ENCODE peak calls at places on chromosomes 6 and 20, in ten cellular contexts. One of them, this sample, is unnamed.

GRCh38 chr6:155091756-155092155 is 96.6 kb downstream of the TIAM2 start:
- DNase-seq in HL-60: no peak
- DNase-seq in foreskin fibroblast: no peak
- DNase-seq in breast epithelium: no peak
- DNase-seq in epithelial cell of esophagus: no peak
- DNase-seq in A549: no peak
- DNase-seq in psoas muscle: no peak
- DNase-seq in heart right ventricle: no peak
- DNase-seq in fibroblast of mammary gland: no peak
- DNase-seq in GM12865: no peak
- DNase-seq in this sample: no peak

GRCh38 chr20:1185781-1186334 is 1.1 kb upstream of the TMEM74B start:
- DNase-seq in HL-60: peak; percentile 50
- DNase-seq in foreskin fibroblast: peak; percentile 21
- DNase-seq in breast epithelium: no peak
- DNase-seq in epithelial cell of esophagus: peak; percentile 61
- DNase-seq in A549: peak; percentile 81
- DNase-seq in psoas muscle: no peak
- DNase-seq in heart right ventricle: peak; percentile 59
- DNase-seq in fibroblast of mammary gland: peak; percentile 41
- DNase-seq in GM12865: peak; percentile 57
- DNase-seq in this sample: peak; percentile 52

GRCh38 chr6:87366899-87367298 is 22.3 kb downstream of the C6orf163 start:
- DNase-seq in HL-60: no peak
- DNase-seq in foreskin fibroblast: no peak
- DNase-seq in breast epithelium: no peak
- DNase-seq in epithelial cell of esophagus: no peak
- DNase-seq in A549: no peak
- DNase-seq in psoas muscle: no peak
- DNase-seq in heart right ventricle: no peak
- DNase-seq in fibroblast of mammary gland: no peak
- DNase-seq in GM12865: peak; percentile 7
- DNase-seq in this sample: no peak

GRCh38 chr6:170290306-170291128 is at the start of gene DLL1:
- DNase-seq in HL-60: peak; percentile 12
- DNase-seq in foreskin fibroblast: peak; percentile 51
- DNase-seq in breast epithelium: peak; percentile 39
- DNase-seq in epithelial cell of esophagus: peak; percentile 57
- DNase-seq in A549: no peak
- DNase-seq in psoas muscle: peak; percentile 75
- DNase-seq in heart right ventricle: peak; percentile 76
- DNase-seq in fibroblast of mammary gland: no peak
- DNase-seq in GM12865: peak; percentile 42
- DNase-seq in this sample: peak; percentile 55

GRCh38 chr6:170233304-170234205 is 57.3 kb downstream of the DLL1 start:
- DNase-seq in HL-60: no peak
- DNase-seq in foreskin fibroblast: no peak
- DNase-seq in breast epithelium: no peak
- DNase-seq in epithelial cell of esophagus: no peak
- DNase-seq in A549: no peak
- DNase-seq in psoas muscle: no peak
- DNase-seq in heart right ventricle: no peak
- DNase-seq in fibroblast of mammary gland: no peak
- DNase-seq in GM12865: no peak
- DNase-seq in this sample: no peak

GRCh38 chr6:119129148-119129967 is 50.9 kb upstream of the FAM184A start:
- DNase-seq in HL-60: peak; percentile 23
- DNase-seq in foreskin fibroblast: peak; percentile 58
- DNase-seq in breast epithelium: no peak
- DNase-seq in epithelial cell of esophagus: peak; percentile 77
- DNase-seq in A549: peak; percentile 20
- DNase-seq in psoas muscle: no peak
- DNase-seq in heart right ventricle: no peak
- DNase-seq in fibroblast of mammary gland: peak; percentile 81
- DNase-seq in GM12865: peak; percentile 78
- DNase-seq in this sample: peak; percentile 87

GRCh38 chr6:15249371-15250019 is 3.6 kb downstream of the JARID2 start:
- DNase-seq in HL-60: no peak
- DNase-seq in foreskin fibroblast: no peak
- DNase-seq in breast epithelium: no peak
- DNase-seq in epithelial cell of esophagus: no peak
- DNase-seq in A549: no peak
- DNase-seq in psoas muscle: no peak
- DNase-seq in heart right ventricle: no peak
- DNase-seq in fibroblast of mammary gland: no peak
- DNase-seq in GM12865: no peak
- DNase-seq in this sample: peak; percentile 58

GRCh38 chr6:72560721-72561593 is 60.9 kb upstream of the KCNQ5 start:
- DNase-seq in HL-60: no peak
- DNase-seq in foreskin fibroblast: no peak
- DNase-seq in breast epithelium: no peak
- DNase-seq in epithelial cell of esophagus: no peak
- DNase-seq in A549: no peak
- DNase-seq in psoas muscle: no peak
- DNase-seq in heart right ventricle: no peak
- DNase-seq in fibroblast of mammary gland: peak; percentile 39
- DNase-seq in GM12865: no peak
- DNase-seq in this sample: no peak

GRCh38 chr6:138087549-138087948 is 19.7 kb downstream of the PERP start:
- DNase-seq in HL-60: no peak
- DNase-seq in foreskin fibroblast: no peak
- DNase-seq in breast epithelium: no peak
- DNase-seq in epithelial cell of esophagus: peak; percentile 79
- DNase-seq in A549: peak; percentile 15
- DNase-seq in psoas muscle: no peak
- DNase-seq in heart right ventricle: no peak
- DNase-seq in fibroblast of mammary gland: no peak
- DNase-seq in GM12865: no peak
- DNase-seq in this sample: no peak

GRCh38 chr6:30931272-30931671 is 698 bp downstream of the SFTA2 start:
- DNase-seq in HL-60: no peak
- DNase-seq in foreskin fibroblast: no peak
- DNase-seq in breast epithelium: no peak
- DNase-seq in epithelial cell of esophagus: no peak
- DNase-seq in A549: no peak
- DNase-seq in psoas muscle: no peak
- DNase-seq in heart right ventricle: no peak
- DNase-seq in fibroblast of mammary gland: no peak
- DNase-seq in GM12865: no peak
- DNase-seq in this sample: no peak

GRCh38 chr6:4589295-4589694 is 186.9 kb upstream of the CDYL start:
- DNase-seq in HL-60: no peak
- DNase-seq in foreskin fibroblast: no peak
- DNase-seq in breast epithelium: no peak
- DNase-seq in epithelial cell of esophagus: peak; percentile 61
- DNase-seq in A549: no peak
- DNase-seq in psoas muscle: no peak
- DNase-seq in heart right ventricle: no peak
- DNase-seq in fibroblast of mammary gland: no peak
- DNase-seq in GM12865: no peak
- DNase-seq in this sample: no peak

GRCh38 chr6:160172704-160173103 is 51.1 kb downstream of the SLC22A1 start:
- DNase-seq in HL-60: no peak
- DNase-seq in foreskin fibroblast: no peak
- DNase-seq in breast epithelium: no peak
- DNase-seq in epithelial cell of esophagus: no peak
- DNase-seq in A549: no peak
- DNase-seq in psoas muscle: no peak
- DNase-seq in heart right ventricle: no peak
- DNase-seq in fibroblast of mammary gland: no peak
- DNase-seq in GM12865: no peak
- DNase-seq in this sample: no peak

GRCh38 chr6:22888147-22888831 is 318.9 kb downstream of the HDGFL1 start:
- DNase-seq in HL-60: no peak
- DNase-seq in foreskin fibroblast: no peak
- DNase-seq in breast epithelium: no peak
- DNase-seq in epithelial cell of esophagus: peak; percentile 96
- DNase-seq in A549: no peak
- DNase-seq in psoas muscle: no peak
- DNase-seq in heart right ventricle: no peak
- DNase-seq in fibroblast of mammary gland: no peak
- DNase-seq in GM12865: no peak
- DNase-seq in this sample: peak; percentile 56

GRCh38 chr20:60244373-60245146 is 286.3 kb downstream of the CDH26 start:
- DNase-seq in HL-60: no peak
- DNase-seq in foreskin fibroblast: no peak
- DNase-seq in breast epithelium: no peak
- DNase-seq in epithelial cell of esophagus: no peak
- DNase-seq in A549: no peak
- DNase-seq in psoas muscle: no peak
- DNase-seq in heart right ventricle: no peak
- DNase-seq in fibroblast of mammary gland: no peak
- DNase-seq in GM12865: no peak
- DNase-seq in this sample: no peak

GRCh38 chr6:5112065-5112799 is 27.1 kb downstream of the PPP1R3G start:
- DNase-seq in HL-60: no peak
- DNase-seq in foreskin fibroblast: peak; percentile 81
- DNase-seq in breast epithelium: no peak
- DNase-seq in epithelial cell of esophagus: peak; percentile 96
- DNase-seq in A549: no peak
- DNase-seq in psoas muscle: no peak
- DNase-seq in heart right ventricle: no peak
- DNase-seq in fibroblast of mammary gland: peak; percentile 92
- DNase-seq in GM12865: no peak
- DNase-seq in this sample: peak; percentile 30

GRCh38 chr20:24985802-24986201 is 6.7 kb downstream of the APMAP start:
- DNase-seq in HL-60: no peak
- DNase-seq in foreskin fibroblast: no peak
- DNase-seq in breast epithelium: no peak
- DNase-seq in epithelial cell of esophagus: no peak
- DNase-seq in A549: no peak
- DNase-seq in psoas muscle: peak; percentile 41
- DNase-seq in heart right ventricle: no peak
- DNase-seq in fibroblast of mammary gland: no peak
- DNase-seq in GM12865: no peak
- DNase-seq in this sample: no peak

GRCh38 chr6:35892482-35892881 is 28.4 kb downstream of the SRPK1 start:
- DNase-seq in HL-60: no peak
- DNase-seq in foreskin fibroblast: no peak
- DNase-seq in breast epithelium: no peak
- DNase-seq in epithelial cell of esophagus: no peak
- DNase-seq in A549: no peak
- DNase-seq in psoas muscle: no peak
- DNase-seq in heart right ventricle: no peak
- DNase-seq in fibroblast of mammary gland: no peak
- DNase-seq in GM12865: no peak
- DNase-seq in this sample: no peak

GRCh38 chr6:139108378-139108777 is 26.5 kb upstream of the HECA start:
- DNase-seq in HL-60: no peak
- DNase-seq in foreskin fibroblast: no peak
- DNase-seq in breast epithelium: no peak
- DNase-seq in epithelial cell of esophagus: no peak
- DNase-seq in A549: no peak
- DNase-seq in psoas muscle: no peak
- DNase-seq in heart right ventricle: no peak
- DNase-seq in fibroblast of mammary gland: no peak
- DNase-seq in GM12865: no peak
- DNase-seq in this sample: no peak

DNA sequence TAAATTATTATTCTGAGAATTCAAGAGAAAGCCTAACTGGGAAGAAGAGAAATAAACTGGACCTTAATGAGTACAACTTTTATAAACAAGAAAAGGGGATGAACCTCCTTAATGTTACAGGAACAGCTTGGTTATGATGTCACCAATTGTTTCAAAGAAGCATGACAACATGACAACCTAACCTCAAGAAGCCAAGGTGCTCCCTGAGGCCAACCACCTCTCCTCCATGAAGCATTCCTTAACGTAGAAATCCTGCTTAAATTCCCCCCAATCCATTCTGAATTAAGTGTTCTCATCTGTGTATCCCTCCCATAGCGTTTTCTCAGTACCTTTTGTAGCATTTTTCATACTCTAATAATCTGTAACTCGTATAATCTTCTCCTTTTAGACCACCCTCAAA is 1.7 kb downstream of the HBS1L start:
- DNase-seq in HL-60: no peak
- DNase-seq in foreskin fibroblast: no peak
- DNase-seq in breast epithelium: no peak
- DNase-seq in epithelial cell of esophagus: peak; percentile 19
- DNase-seq in A549: no peak
- DNase-seq in psoas muscle: no peak
- DNase-seq in heart right ventricle: no peak
- DNase-seq in fibroblast of mammary gland: peak; percentile 18
- DNase-seq in GM12865: no peak
- DNase-seq in this sample: no peak
- H3K4me3 ChIP-seq in HL-60: peak overlapping the region; percentile 91
- H3K4me3 ChIP-seq in foreskin fibroblast: peak overlapping the region; percentile 89
- H3K4me3 ChIP-seq in breast epithelium: no peak overlapping the region
- H3K4me3 ChIP-seq in epithelial cell of esophagus: peak overlapping the region; percentile 99
- H3K4me3 ChIP-seq in A549: peak overlapping the region; percentile 85
- H3K4me3 ChIP-seq in psoas muscle: peak overlapping the region; percentile 78
- H3K4me3 ChIP-seq in heart right ventricle: no peak overlapping the region
- H3K4me3 ChIP-seq in fibroblast of mammary gland: peak overlapping the region; percentile 85
- H3K4me3 ChIP-seq in GM12865: peak overlapping the region; percentile 90
- H3K4me3 ChIP-seq in this sample: no peak overlapping the region

DNA sequence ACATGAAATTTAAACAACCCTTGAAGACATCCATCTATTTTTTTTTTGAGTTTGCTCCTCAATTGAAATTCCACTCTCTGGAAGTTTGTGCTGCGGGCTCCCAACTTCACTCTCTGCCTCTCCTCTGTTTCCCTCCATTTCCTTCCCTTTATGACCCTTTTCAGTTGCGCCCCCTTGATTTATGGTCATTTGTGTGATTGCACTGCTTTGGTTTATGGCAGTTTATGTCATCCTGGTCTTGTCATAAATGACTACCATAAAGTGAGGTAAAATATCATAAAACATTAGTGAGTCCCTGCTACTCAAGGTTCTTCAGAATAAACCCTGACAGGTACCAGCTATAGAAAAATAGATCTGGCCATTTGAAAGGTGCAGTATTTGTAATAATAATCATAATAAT is 348.3 kb upstream of the ZFP64 start:
- DNase-seq in HL-60: no peak
- DNase-seq in foreskin fibroblast: no peak
- DNase-seq in breast epithelium: no peak
- DNase-seq in epithelial cell of esophagus: no peak
- DNase-seq in A549: no peak
- DNase-seq in psoas muscle: no peak
- DNase-seq in heart right ventricle: no peak
- DNase-seq in fibroblast of mammary gland: no peak
- DNase-seq in GM12865: no peak
- DNase-seq in this sample: no peak
- TF ChIP-seq CTCF in HL-60: no peak
- TF ChIP-seq CTCF in foreskin fibroblast: no peak
- TF ChIP-seq CTCF in breast epithelium: no peak
- TF ChIP-seq CTCF in epithelial cell of esophagus: no peak
- TF ChIP-seq CTCF in A549: no peak
- TF ChIP-seq CTCF in psoas muscle: no peak
- TF ChIP-seq CTCF in heart right ventricle: no peak
- TF ChIP-seq CTCF in fibroblast of mammary gland: no peak
- TF ChIP-seq CTCF in GM12865: no peak
- TF ChIP-seq CTCF in this sample: no peak

GRCh38 chr20:36097751-36098151 is 56.8 kb upstream of the EPB41L1 start:
- DNase-seq in HL-60: no peak
- DNase-seq in foreskin fibroblast: no peak
- DNase-seq in breast epithelium: no peak
- DNase-seq in epithelial cell of esophagus: no peak
- DNase-seq in A549: no peak
- DNase-seq in psoas muscle: no peak
- DNase-seq in heart right ventricle: no peak
- DNase-seq in fibroblast of mammary gland: no peak
- DNase-seq in GM12865: no peak
- DNase-seq in this sample: no peak
- H3K4me3 ChIP-seq in HL-60: no peak overlapping the region
- H3K4me3 ChIP-seq in foreskin fibroblast: no peak overlapping the region
- H3K4me3 ChIP-seq in breast epithelium: no peak overlapping the region
- H3K4me3 ChIP-seq in epithelial cell of esophagus: no peak overlapping the region
- H3K4me3 ChIP-seq in A549: no peak overlapping the region
- H3K4me3 ChIP-seq in psoas muscle: no peak overlapping the region
- H3K4me3 ChIP-seq in heart right ventricle: no peak overlapping the region
- H3K4me3 ChIP-seq in fibroblast of mammary gland: no peak overlapping the region
- H3K4me3 ChIP-seq in GM12865: no peak overlapping the region
- H3K4me3 ChIP-seq in this sample: no peak overlapping the region

GRCh38 chr6:145814501-145815350 is at the start of gene FBXO30:
- DNase-seq in HL-60: peak; percentile 85
- DNase-seq in foreskin fibroblast: peak; percentile 91
- DNase-seq in breast epithelium: peak; percentile 81
- DNase-seq in epithelial cell of esophagus: peak; percentile 90
- DNase-seq in A549: peak; percentile 49
- DNase-seq in psoas muscle: peak; percentile 93
- DNase-seq in heart right ventricle: peak; percentile 92
- DNase-seq in fibroblast of mammary gland: peak; percentile 80
- DNase-seq in GM12865: peak; percentile 94
- DNase-seq in this sample: peak; percentile 89
- TF ChIP-seq CTCF in HL-60: no peak
- TF ChIP-seq CTCF in foreskin fibroblast: no peak
- TF ChIP-seq CTCF in breast epithelium: no peak
- TF ChIP-seq CTCF in epithelial cell of esophagus: peak; percentile 12
- TF ChIP-seq CTCF in A549: no peak
- TF ChIP-seq CTCF in psoas muscle: no peak
- TF ChIP-seq CTCF in heart right ventricle: no peak
- TF ChIP-seq CTCF in fibroblast of mammary gland: peak; percentile 13
- TF ChIP-seq CTCF in GM12865: no peak
- TF ChIP-seq CTCF in this sample: peak; percentile 28